ENCODE peak calls at places on chromosomes 3 and 15, in four cellular contexts. T, D, V and W are unnamed samples.

GRCh38 chr3:23264413-23264812 is 61.3 kb downstream of the UBE2E2 start:
- DNase-seq in T (no peak), D (peak), V (peak), W (peak)

GRCh38 chr15:77840962-77841361 is 208.2 kb upstream of the LINGO1 start:
- DNase-seq in T (no peak), D (peak), V (peak), W (peak)

GRCh38 chr3:87710511-87710910 is 348.3 kb downstream of the CGGBP1 start:
- DNase-seq in T (no peak), D (no peak), V (no peak), W (no peak)

GRCh38 chr3:54366839-54367238 is 244.5 kb downstream of the CACNA2D3 start:
- DNase-seq in T (no peak), D (no peak), V (no peak), W (no peak)

GRCh38 chr15:90957105-90957790 is 2.6 kb downstream of the RCCD1 start:
- DNase-seq in T (no peak), D (peak), V (no peak), W (no peak)

GRCh38 chr3:7745711-7746110 is 755.9 kb upstream of the LMCD1 start:
- DNase-seq in T (no peak), D (no peak), V (peak), W (no peak)

GRCh38 chr3:169627073-169627472 is 36.4 kb downstream of the MECOM start:
- DNase-seq in T (no peak), D (no peak), V (no peak), W (no peak)

GRCh38 chr15:68658151-68658550 is 79.4 kb downstream of the CORO2B start:
- DNase-seq in T (no peak), D (no peak), V (no peak), W (no peak)

GRCh38 chr15:81046290-81046689 is 45.6 kb downstream of the TLNRD1 start:
- DNase-seq in T (no peak), D (no peak), V (no peak), W (no peak)

GRCh38 chr3:129623447-129624118 is 17.1 kb upstream of the PLXND1 start:
- DNase-seq in T (no peak), D (no peak), V (no peak), W (no peak)

GRCh38 chr15:96349034-96349932 is 18.8 kb downstream of the NR2F2 start:
- DNase-seq in T (no peak), D (no peak), V (no peak), W (no peak)

GRCh38 chr15:38073278-38073930 is 139.0 kb downstream of the TMCO5A start:
- DNase-seq in T (no peak), D (peak), V (no peak), W (no peak)

GRCh38 chr3:143535994-143536784 is 312.1 kb downstream of the SLC9A9 start:
- DNase-seq in T (no peak), D (no peak), V (no peak), W (no peak)

DNA sequence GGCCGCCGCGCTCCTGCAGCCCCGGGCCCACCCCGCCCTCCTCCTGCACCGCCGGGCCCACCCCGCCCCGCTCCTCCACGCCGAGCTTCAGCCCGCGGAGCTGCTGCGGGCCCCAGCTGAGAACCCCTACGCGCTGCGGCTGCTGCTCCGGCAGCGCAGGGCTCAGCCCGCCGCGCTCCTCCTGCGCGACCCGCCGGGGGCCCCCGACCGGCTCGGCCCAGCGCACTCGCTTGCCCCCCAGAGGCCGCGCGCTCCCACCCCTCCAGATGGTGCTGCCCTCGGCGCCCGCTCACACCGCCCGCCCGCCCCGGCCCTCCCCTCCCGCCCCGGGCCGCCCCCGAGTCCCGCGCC is 918 bp upstream of the TNK2 start:
- DNase-seq in T (no peak), D (no peak), V (no peak), W (no peak)
- H3K4me3 ChIP-seq in T (peak), D (peak), V (peak), W (peak)

DNA sequence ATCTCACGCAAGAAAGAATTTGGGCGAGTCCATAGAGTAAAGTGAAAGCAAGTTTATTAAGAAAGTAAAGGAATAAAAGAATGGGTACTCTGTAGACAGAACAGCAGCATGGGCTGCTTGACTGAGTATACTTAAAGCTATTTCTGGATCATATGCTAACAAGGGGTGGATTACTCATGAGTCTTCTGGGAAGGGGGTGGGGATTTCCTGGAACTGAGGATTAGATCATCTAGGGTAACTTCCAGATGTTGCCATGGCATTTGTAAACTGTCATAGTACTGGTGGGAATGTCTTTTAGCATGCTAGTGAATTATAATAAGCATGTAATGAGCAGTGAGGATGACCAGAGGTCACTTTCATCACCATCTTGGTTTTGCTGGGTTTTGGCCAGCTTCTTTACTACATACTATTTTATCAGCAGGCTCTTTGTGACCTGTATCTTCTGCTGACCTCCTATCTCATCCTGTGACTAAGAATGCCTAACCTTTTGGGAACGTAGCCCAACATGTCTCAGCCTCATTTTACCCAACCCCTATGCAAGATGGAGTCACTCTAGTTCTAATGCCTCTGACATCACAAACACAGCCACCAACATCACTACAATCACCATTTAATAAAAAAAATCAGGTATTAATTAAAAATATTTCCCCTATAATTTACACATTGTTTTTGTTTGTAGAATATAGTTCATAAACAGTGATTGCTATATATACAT is 890.7 kb upstream of the EPHA6 start:
- DNase-seq in T (no peak), D (peak), V (peak), W (peak)
- H3K4me3 ChIP-seq in T (no peak), D (peak), V (no peak), W (no peak)

DNA sequence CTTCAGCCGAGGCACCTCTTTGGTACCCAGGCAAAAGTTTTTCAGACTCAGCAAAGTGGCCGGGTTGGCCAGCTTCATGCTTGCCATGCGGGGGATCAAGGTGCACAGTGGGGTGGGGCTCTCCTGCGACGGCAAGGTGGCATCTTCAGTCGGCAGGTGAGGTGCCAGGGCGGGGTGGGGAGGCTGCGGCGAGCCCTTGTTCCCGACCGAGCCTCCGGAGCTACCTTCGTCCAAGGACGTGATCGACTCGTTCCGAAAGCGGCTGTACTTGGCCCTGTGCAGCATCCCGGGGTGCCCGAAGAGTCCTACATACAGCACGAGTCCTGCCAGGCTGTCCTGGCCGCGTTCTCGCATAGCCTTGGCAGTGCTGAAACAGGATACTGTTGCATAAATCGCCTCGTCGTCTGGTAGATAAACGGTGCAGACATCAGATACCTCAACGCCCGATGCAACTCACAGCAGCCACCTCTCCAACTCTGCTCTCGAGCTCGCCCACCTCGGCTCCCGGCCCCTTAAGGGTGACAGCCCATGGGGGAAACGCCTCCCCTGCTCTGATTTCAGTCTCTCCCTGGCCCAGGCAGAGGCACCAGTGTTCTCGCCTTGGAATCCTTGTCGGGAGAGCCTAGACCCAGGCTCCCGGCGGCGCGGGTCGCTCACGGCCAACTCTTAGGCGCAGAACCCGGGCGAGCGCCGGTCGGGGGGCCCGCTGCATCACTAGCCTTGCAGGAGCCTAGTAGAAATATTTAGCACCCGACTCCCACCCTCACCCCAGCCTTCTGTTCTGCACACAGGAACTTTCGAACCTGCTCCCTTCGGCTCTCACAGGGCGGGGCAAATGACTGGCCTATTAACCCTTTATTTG is 826 bp downstream of the SHC4 start:
- DNase-seq in T (no peak), D (peak), V (peak), W (no peak)
- H3K4me3 ChIP-seq in T (peak), D (peak), V (peak), W (peak)

GRCh38 chr3:191373327-191373726 is 43.0 kb upstream of the UTS2B start:
- DNase-seq in T (no peak), D (peak), V (peak), W (no peak)
- H3K4me3 ChIP-seq in T (no peak), D (no peak), V (no peak), W (no peak)

DNA sequence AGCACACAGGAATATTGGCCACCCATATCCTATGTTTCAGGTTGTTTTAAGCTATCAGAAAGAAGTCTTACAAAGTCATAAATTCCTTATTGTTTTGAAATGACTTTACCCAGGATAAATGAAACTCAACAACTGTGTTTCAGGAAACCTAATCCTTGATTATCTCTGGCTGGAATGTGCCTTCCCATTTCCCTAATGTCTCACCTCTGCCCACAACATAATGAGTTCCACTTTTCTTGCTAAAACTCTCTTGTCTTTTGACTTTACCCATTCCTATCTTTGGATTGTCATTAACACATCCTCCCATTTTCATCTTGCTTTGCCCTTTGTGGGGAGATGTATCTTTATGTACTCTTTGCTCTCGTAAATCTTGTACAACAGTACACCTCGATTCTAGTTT is 200.0 kb upstream of the DNAJC19 start:
- DNase-seq in T (no peak), D (no peak), V (no peak), W (no peak)
- H3K4me3 ChIP-seq in T (no peak), D (no peak), V (no peak), W (no peak)

DNA sequence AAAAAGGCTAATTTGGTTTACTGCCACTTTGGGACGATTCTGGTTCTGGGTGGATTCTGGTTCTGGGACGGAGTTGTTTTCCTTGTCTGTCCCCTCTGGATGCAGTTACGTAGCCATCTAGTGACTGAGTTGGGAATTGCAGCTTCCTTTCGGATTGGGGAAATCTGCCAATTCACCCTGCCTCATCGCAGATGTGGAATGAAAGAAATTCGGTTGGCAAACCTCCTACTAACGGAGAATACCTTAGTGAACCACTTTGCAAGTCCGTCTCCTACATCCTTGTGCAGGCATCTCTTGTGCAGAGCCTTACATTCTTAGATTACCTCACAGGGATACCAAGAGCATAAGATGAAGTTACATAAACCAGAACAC is 31.5 kb upstream of the AP4E1 start:
- DNase-seq in T (peak), D (peak), V (peak), W (peak)
- H3K4me3 ChIP-seq in T (peak), D (peak), V (peak), W (peak)

GRCh38 chr15:51475736-51476135 is 134.3 kb downstream of the GLDN start:
- DNase-seq in T (no peak), D (no peak), V (no peak), W (no peak)

DNA sequence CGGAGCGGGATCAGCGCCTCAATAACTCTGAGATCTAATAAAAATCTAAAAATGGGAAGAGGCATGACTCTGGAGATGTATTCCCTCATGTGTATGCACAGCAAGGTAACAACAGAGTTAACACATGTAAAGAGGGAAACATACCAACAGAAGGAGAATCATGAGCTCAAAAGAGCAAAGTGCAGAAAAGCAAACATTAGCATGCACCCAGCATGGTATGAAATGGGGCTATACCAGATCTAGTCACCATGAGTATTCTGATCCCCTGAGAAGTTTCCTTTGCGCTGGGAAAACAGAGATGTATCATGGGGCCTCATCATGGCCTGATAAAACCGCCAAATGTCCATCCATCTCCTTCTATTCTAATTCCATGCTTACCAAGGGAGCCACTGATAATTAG is 129.1 kb downstream of the GLDN start:
- DNase-seq in T (no peak), D (no peak), V (no peak), W (no peak)
- H3K4me3 ChIP-seq in T (no peak), D (no peak), V (no peak), W (no peak)

GRCh38 chr15:51342249-51342999 is 969 bp downstream of the GLDN start:
- DNase-seq in T (no peak), D (no peak), V (no peak), W (no peak)
- H3K4me3 ChIP-seq in T (peak), D (peak), V (peak), W (no peak)

DNA sequence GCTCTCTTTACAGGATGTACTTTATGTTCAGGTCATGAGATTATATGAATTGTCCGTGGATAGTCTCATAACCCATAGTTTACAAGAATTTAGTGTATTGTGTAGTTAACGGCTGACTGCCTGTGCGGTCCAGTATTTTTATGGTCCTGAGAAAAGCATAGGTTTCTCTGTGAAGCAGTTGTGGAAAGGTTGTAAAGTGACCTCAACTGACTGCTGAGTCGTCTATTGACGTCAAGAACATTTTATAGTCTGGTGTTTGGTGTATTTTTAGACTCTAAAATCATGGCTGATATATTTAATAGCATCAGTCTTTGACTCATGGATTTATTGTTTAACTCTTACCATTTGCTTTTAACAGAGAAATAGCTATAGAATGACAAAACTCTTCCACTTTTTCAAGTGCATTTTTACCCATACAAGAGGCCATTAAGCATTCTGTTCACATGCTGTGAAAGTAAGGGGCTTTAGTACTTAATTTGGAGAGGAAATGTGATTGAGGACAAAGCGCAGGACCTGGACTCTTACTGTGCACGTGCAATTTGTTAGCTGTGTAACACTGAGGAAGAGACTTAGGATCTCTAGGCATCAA is 240.7 kb downstream of the NFKBIZ start:
- DNase-seq in T (no peak), D (peak), V (peak), W (peak)
- H3K4me3 ChIP-seq in T (no peak), D (no peak), V (no peak), W (no peak)